ENCODE peak calls at places on chromosome 7, in nine cellular contexts. S is transverse colon, L is spleen, I is endothelial cell of umbilical vein, W is sigmoid colon, T is HepG2, A is upper lobe of left lung, Z is HCT116, G is GM12878. M is an unnamed sample.

GRCh38 chr7:127819975-127820778 is 168.2 kb downstream of the SND1 start:
- DNase-seq in S (no peak), L (no peak), I (no peak), W (no peak), T (peak; percentile 84), A (no peak), Z (peak; percentile 6), G (peak; percentile 16), M (no peak)

GRCh38 chr7:75756340-75757297 is 15.4 kb downstream of the CCL26 start:
- DNase-seq in S (no peak), L (no peak), I (peak; percentile 64), W (no peak), T (peak; percentile 70), A (no peak), Z (peak; percentile 22), G (no peak), M (peak; percentile 42)

GRCh38 chr7:70426249-70426880 is 705.6 kb upstream of the GALNT17 start:
- DNase-seq in S (no peak), L (no peak), I (no peak), W (no peak), T (no peak), A (no peak), Z (no peak), G (no peak), M (no peak)

GRCh38 chr7:133275008-133275407 is 22.1 kb downstream of the EXOC4 start:
- DNase-seq in S (no peak), L (no peak), I (no peak), W (no peak), T (no peak), A (no peak), Z (no peak), G (no peak), M (no peak)

GRCh38 chr7:153829523-153829922 is 222.7 kb upstream of the DPP6 start:
- DNase-seq in S (no peak), L (no peak), I (no peak), W (no peak), T (no peak), A (no peak), Z (no peak), G (no peak), M (no peak)

GRCh38 chr7:15159239-15159638 is 256.7 kb upstream of the DGKB start:
- DNase-seq in S (no peak), L (no peak), I (peak; percentile 46), W (no peak), T (no peak), A (no peak), Z (no peak), G (no peak), M (no peak)

GRCh38 chr7:2106920-2107319 is 125.8 kb downstream of the MAD1L1 start:
- DNase-seq in S (no peak), L (no peak), I (peak; percentile 38), W (no peak), T (no peak), A (no peak), Z (no peak), G (no peak), M (no peak)

GRCh38 chr7:88167223-88167622 is 52.6 kb downstream of the SRI start:
- DNase-seq in S (no peak), L (no peak), I (no peak), W (no peak), T (no peak), A (no peak), Z (no peak), G (no peak), M (no peak)

DNA sequence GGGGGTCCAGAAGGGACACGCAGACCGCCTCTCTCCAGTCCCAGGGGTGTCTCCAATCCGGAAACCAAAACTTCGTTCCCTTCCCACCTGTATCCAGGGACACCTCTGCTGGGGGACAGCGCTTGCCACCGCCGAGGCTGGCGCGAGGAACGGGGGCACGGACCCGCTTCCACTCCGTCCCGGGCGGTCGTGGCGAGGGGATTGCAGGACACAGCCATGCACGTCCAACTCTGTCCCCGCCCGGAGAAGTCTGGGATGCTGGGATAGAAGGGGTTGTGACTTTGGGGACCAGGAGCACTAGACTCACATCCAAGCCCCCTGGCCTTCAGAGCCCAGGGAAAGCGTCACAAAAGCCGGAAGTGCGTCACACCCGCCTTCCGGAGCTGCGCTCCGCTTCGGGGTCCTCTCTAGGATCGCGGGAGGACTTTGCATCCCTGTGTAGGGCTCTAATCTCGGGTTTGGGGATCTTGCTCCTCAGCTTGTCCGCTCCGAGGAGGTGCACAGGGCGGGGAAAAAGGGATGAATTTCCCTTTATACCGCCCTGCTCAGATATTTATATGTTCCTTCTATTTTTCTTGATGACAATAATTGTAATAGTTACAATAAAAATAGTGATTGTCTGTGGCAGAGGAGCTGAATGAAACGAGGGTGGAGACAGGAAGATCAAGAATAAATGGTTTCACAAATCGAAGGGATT is at the start of gene FAM200A:
- DNase-seq in S (peak; percentile 90), L (peak; percentile 98), I (peak; percentile 87), W (peak; percentile 93), T (peak; percentile 81), A (peak; percentile 91), Z (peak; percentile 92), G (peak; percentile 49), M (peak; percentile 87)
- H3K27ac ChIP-seq in S (peak within 1 kb of the TSS; percentile 86), L (peak within 1 kb of the TSS; percentile 53), I (peak within 1 kb of the TSS; percentile 91), W (peak within 1 kb of the TSS; percentile 84), T (peak within 1 kb of the TSS; percentile 65), A (peak within 1 kb of the TSS; percentile 88), Z (peak within 1 kb of the TSS; percentile 38), G (peak within 1 kb of the TSS; percentile 93), M (peak within 1 kb of the TSS; percentile 85)

DNA sequence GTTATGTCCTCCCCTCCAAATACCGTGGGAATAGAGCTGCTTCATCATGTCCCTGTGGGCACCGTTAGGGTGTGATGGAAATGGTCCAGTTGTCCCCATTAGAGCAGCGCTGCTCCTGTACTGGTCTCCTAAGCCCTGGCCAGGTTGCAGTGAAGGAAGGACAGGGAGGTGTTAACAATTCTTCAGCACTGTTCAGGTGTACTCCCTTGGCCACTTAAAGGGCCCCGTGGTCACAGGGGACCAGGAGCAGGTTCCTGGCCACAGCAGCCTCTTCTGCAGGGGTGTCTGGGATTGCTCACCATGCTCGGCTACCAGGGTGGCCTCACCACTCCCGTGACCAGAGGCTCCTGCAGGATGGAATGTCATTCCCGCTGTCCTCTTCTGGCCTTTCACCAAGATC is 65.8 kb downstream of the MINDY4 start:
- DNase-seq in S (no peak), L (no peak), I (no peak), W (no peak), T (no peak), A (no peak), Z (no peak), G (no peak), M (no peak)
- TF ChIP-seq POLR2A in S (no peak), L (no peak), I (no peak), W (no peak), T (no peak), A (no peak), Z (no peak), G (no peak), M (no peak)

DNA sequence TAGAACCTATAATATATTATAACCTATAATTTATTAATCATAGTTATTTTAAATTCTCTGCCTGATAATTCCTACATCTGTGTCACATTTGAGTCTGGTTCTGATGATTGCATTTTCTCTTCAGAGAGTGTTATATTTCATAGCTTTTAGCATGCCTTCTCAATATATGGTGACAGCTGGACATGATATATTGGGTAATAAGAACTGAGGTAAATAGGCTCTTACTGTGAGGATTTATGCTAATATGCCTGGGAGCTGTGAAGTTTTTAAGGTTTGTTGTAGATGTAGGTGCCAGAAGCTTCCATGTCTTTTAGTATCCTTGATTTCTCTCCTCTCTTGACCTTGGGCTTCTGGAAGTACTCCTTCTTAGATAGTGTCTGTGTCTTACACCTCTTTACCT is 325.9 kb upstream of the SEMA3D start:
- DNase-seq in S (no peak), L (no peak), I (no peak), W (no peak), T (no peak), A (no peak), Z (no peak), G (no peak), M (no peak)
- TF ChIP-seq POLR2AphosphoS5 in S (no peak), L (no peak), I (no peak), W (no peak), T (no peak), A (no peak), Z (no peak), G (no peak), M (no peak)

GRCh38 chr7:30920021-30920583 is 8.4 kb downstream of the AQP1 start:
- DNase-seq in S (peak; percentile 9), L (peak; percentile 46), I (no peak), W (peak; percentile 62), T (no peak), A (peak; percentile 23), Z (no peak), G (no peak), M (no peak)

GRCh38 chr7:30920584-30921539 is 9.2 kb downstream of the AQP1 start:
- DNase-seq in S (peak; percentile 9), L (peak; percentile 54), I (peak; percentile 81), W (peak; percentile 71), T (no peak), A (peak; percentile 31), Z (no peak), G (no peak), M (no peak)

GRCh38 chr7:30916767-30917166 is 5.1 kb downstream of the AQP1 start:
- DNase-seq in S (no peak), L (no peak), I (no peak), W (no peak), T (no peak), A (no peak), Z (no peak), G (no peak), M (no peak)

GRCh38 chr7:30917216-30917893 is 5.7 kb downstream of the AQP1 start:
- DNase-seq in S (no peak), L (no peak), I (no peak), W (no peak), T (no peak), A (no peak), Z (no peak), G (no peak), M (no peak)

GRCh38 chr7:30918676-30919075 is 7.0 kb downstream of the AQP1 start:
- DNase-seq in S (no peak), L (peak; percentile 56), I (no peak), W (peak; percentile 54), T (no peak), A (peak; percentile 20), Z (no peak), G (no peak), M (no peak)
- H3K27ac ChIP-seq in S (no peak overlapping the region), L (no peak overlapping the region), I (no peak overlapping the region), W (peak overlapping the region; percentile 66), T (no peak overlapping the region), A (peak overlapping the region; percentile 88), Z (no peak overlapping the region), G (no peak overlapping the region), M (no peak overlapping the region)

DNA sequence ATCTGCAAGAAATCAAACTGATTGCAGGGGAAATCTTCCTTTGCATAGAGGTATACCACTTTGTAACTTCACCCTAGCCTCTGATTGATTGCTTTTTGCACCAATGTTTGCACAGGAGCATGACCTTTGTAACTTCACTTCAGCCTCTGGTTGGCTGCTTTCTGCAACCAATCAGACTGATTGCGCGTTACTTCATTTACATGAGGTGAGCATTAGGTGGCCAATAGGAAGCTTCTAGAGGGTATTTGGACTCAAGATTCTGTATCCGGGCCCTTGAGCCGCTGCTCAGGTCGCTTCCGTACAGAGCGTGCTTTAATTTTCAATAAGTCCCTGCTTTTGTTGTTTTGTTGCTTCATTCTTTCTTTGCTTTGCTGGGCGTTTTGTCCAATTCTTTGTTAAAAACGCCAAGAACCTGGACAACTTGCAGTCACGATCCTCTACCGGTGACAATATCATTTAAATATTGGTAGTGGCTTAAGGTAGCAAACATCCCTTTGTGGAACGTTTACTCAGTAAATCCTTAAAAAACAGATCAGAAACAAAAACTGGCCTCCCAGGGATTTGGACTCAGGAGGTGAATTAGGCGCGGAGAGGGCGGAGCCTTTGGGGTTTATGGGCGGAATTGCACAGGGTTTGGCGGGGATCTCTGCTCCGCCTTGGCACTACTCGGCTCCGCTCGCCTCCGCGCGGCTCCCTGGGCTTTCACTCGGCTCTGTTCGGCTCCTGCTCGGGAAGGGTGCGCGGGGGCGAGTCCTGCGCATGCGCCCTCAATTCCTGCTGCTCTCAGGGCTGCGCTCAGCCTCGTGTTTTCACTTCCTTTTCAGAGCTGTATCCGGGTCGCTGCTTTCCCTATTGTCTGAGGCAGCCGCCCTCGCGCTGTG is at the start of gene PHF14:
- DNase-seq in S (peak; percentile 98), L (peak; percentile 98), I (peak; percentile 98), W (peak; percentile 98), T (peak; percentile 97), A (peak; percentile 98), Z (peak; percentile 93), G (peak; percentile 88), M (peak; percentile 98)
- TF ChIP-seq POLR2A in S (peak; percentile 85), L (no peak), I (peak; percentile 86), W (peak; percentile 12), T (peak; percentile 83), A (peak; percentile 72), Z (peak; percentile 23), G (peak; percentile 83), M (no peak)